ENCODE peak calls at places on chromosomes 6 and 20, in five cellular contexts. H is LoVo; J is T follicular helper cell; D is G401; X is stimulated activated CD8-positive, alpha-beta memory T cell treated with anti-CD3 and anti-CD28 coated beads, Interleukin-7, amount 100 ng/mL, for 1 hour. A is an unnamed sample.

GRCh38 chr6:103672169-103672568 is 1187.5 kb downstream of the HACE1 start:
- DNase-seq in D (peak; percentile 8), X (no peak), H (no peak), J (no peak), A (no peak)

GRCh38 chr20:51350941-51351631 is 191.4 kb downstream of the NFATC2 start:
- DNase-seq in X (no peak), H (no peak), J (no peak), D (no peak), A (no peak)

GRCh38 chr6:21586300-21586699 is 7.3 kb upstream of the SOX4 start:
- DNase-seq in J (no peak), H (no peak), D (no peak), X (no peak), A (no peak)

GRCh38 chr6:112833546-112834215 is 486.6 kb downstream of the RFPL4B start:
- DNase-seq in J (no peak), D (peak; percentile 91), H (no peak), X (no peak), A (peak; percentile 42)

GRCh38 chr6:134035823-134036296 is 16.6 kb downstream of the SLC2A12 start:
- DNase-seq in J (no peak), X (no peak), D (no peak), H (peak; percentile 63), A (peak; percentile 79)

GRCh38 chr20:29873946-29874345 is 1383.5 kb upstream of the DEFB115 start:
- DNase-seq in J (no peak), X (no peak), D (peak; percentile 26), H (peak; percentile 16), A (peak; percentile 53)

GRCh38 chr6:12339022-12339421 is 48.9 kb downstream of the EDN1 start:
- DNase-seq in X (no peak), H (no peak), J (no peak), D (no peak), A (no peak)

GRCh38 chr6:99178168-99178567 is 171.3 kb downstream of the FAXC start:
- DNase-seq in X (no peak), D (no peak), H (no peak), J (no peak), A (no peak)

GRCh38 chr20:57656821-57657536 is 36.8 kb upstream of the ZBP1 start:
- DNase-seq in H (no peak), J (no peak), X (no peak), D (no peak), A (peak; percentile 1)

GRCh38 chr20:59616306-59616705 is 12.0 kb downstream of the PHACTR3 start:
- DNase-seq in J (no peak), D (no peak), X (no peak), H (no peak), A (no peak)

GRCh38 chr20:38581013-38581412 is at the start of gene ADIG:
- DNase-seq in J (no peak), H (no peak), D (peak; percentile 30), X (no peak), A (peak; percentile 87)

GRCh38 chr20:39429716-39430115 is 467.6 kb downstream of the DHX35 start:
- DNase-seq in J (no peak), X (no peak), H (no peak), D (peak; percentile 9), A (no peak)

A was measured in Ammon's horn.